ENCODE peak calls at places on chromosomes 1 and 21, in five cellular contexts. B, H, S, L and F are unnamed samples.

GRCh38 chr1:59433440-59433813 is 136.5 kb downstream of the FGGY start:
- DNase-seq in H (no peak), S (no peak), B (no peak), L (no peak), F (no peak)

GRCh38 chr21:38048241-38048640 is 132.0 kb upstream of the KCNJ6 start:
- DNase-seq in S (no peak), H (no peak), L (no peak), B (no peak), F (peak; percentile 58)

GRCh38 chr1:2587071-2587859 is 688 bp downstream of the PRXL2B start:
- DNase-seq in B (peak; percentile 37), H (peak; percentile 52), L (no peak), S (no peak), F (peak; percentile 53)

GRCh38 chr21:35843911-35844667 is 216.2 kb downstream of the SETD4 start:
- DNase-seq in S (no peak), B (no peak), H (no peak), L (no peak), F (no peak)

GRCh38 chr1:202807367-202807925 is 775 bp downstream of the KDM5B start:
- DNase-seq in H (peak; percentile 51), L (peak; percentile 44), B (peak; percentile 39), S (peak; percentile 44), F (peak; percentile 44)

GRCh38 chr21:45419162-45419561 is 14.2 kb downstream of the COL18A1 start:
- DNase-seq in S (peak; percentile 26), H (no peak), B (no peak), L (no peak), F (no peak)

GRCh38 chr1:165445388-165445787 is 462 bp upstream of the RXRG start:
- DNase-seq in H (no peak), S (no peak), L (no peak), B (no peak), F (no peak)

GRCh38 chr1:5936621-5937372 is 55.4 kb downstream of the NPHP4 start:
- DNase-seq in S (no peak), L (no peak), B (no peak), H (no peak), F (no peak)